ENCODE peak calls at places on chromosomes 4 and X, in six cellular contexts. A is Peyer's patch, V is NCI-H510A, F is NCI-H774, T is mucosa of descending colon, Q is cardiac fibroblast. D is an unnamed sample.

GRCh38 chr4:78652282-78652876 is 100.8 kb downstream of the ANXA3 start:
- DNase-seq in A (no peak), V (no peak), F (no peak), T (no peak), Q (peak; percentile 85), D (no peak)

GRCh38 chr4:155675709-155676429 is 9.2 kb downstream of the GUCY1A1 start:
- DNase-seq in A (no peak), V (no peak), F (no peak), T (no peak), Q (peak; percentile 18), D (no peak)

GRCh38 chrX:38804481-38805293 is 3.4 kb downstream of the MID1IP1 start:
- DNase-seq in A (peak; percentile 17), V (no peak), F (no peak), T (peak; percentile 63), Q (peak; percentile 36), D (no peak)

GRCh38 chrX:30156009-30156408 is 59.4 kb upstream of the MAGEB2 start:
- DNase-seq in A (no peak), V (no peak), F (no peak), T (no peak), Q (no peak), D (no peak)

GRCh38 chr4:122978109-122978508 is 55.7 kb upstream of the NUDT6 start:
- DNase-seq in A (no peak), V (no peak), F (no peak), T (no peak), Q (no peak), D (no peak)

GRCh38 chr4:52711834-52712171 is 39.4 kb downstream of the ERVMER34-1 start:
- DNase-seq in A (no peak), V (no peak), F (no peak), T (no peak), Q (no peak), D (no peak)

GRCh38 chr4:176498857-176499256 is 179.1 kb downstream of the SPCS3 start:
- DNase-seq in A (no peak), V (no peak), F (no peak), T (no peak), Q (peak; percentile 25), D (no peak)

GRCh38 chr4:7075962-7076693 is 8.3 kb upstream of the GRPEL1 start:
- DNase-seq in A (no peak), V (no peak), F (no peak), T (no peak), Q (no peak), D (no peak)

GRCh38 chrX:16202943-16203342 is 35.7 kb downstream of the MAGEB17 start:
- DNase-seq in A (no peak), V (no peak), F (no peak), T (no peak), Q (no peak), D (no peak)

GRCh38 chrX:13938053-13938765 is 91.5 kb downstream of the GEMIN8 start:
- DNase-seq in A (no peak), V (no peak), F (peak; percentile 34), T (peak; percentile 48), Q (no peak), D (no peak)

GRCh38 chr4:87118826-87119225 is 101.6 kb downstream of the KLHL8 start:
- DNase-seq in A (no peak), V (peak; percentile 8), F (no peak), T (no peak), Q (peak; percentile 42), D (no peak)

GRCh38 chrX:64306712-64307111 is 76.3 kb upstream of the ASB12 start:
- DNase-seq in A (no peak), V (no peak), F (no peak), T (no peak), Q (no peak), D (no peak)

GRCh38 chrX:39519213-39519544 is 578.6 kb downstream of the BCOR start:
- DNase-seq in A (no peak), V (no peak), F (peak; percentile 13), T (no peak), Q (peak; percentile 67), D (no peak)

GRCh38 chrX:136780738-136781137 is at the start of gene ARHGEF6:
- DNase-seq in A (peak; percentile 64), V (no peak), F (no peak), T (peak; percentile 22), Q (no peak), D (no peak)

GRCh38 chr4:94357624-94358023 is 15.0 kb upstream of the HPGDS start:
- DNase-seq in A (no peak), V (no peak), F (no peak), T (no peak), Q (no peak), D (no peak)

GRCh38 chr4:8772499-8773123 is 99.0 kb downstream of the HMX1 start:
- DNase-seq in A (no peak), V (no peak), F (no peak), T (peak; percentile 4), Q (no peak), D (no peak)

GRCh38 chr4:4655901-4656300 is 114.1 kb upstream of the STX18 start:
- DNase-seq in A (no peak), V (no peak), F (no peak), T (no peak), Q (no peak), D (no peak)

GRCh38 chr4:32544846-32545245 is 1824.7 kb downstream of the PCDH7 start:
- DNase-seq in A (no peak), V (no peak), F (no peak), T (no peak), Q (no peak), D (no peak)

GRCh38 chrX:134443020-134443419 is 16.9 kb upstream of the HPRT1 start:
- DNase-seq in A (no peak), V (no peak), F (no peak), T (no peak), Q (no peak), D (no peak)

GRCh38 chrX:97267376-97267775 is 383.7 kb downstream of the RPA4 start:
- DNase-seq in A (no peak), V (no peak), F (no peak), T (no peak), Q (peak; percentile 6), D (no peak)

GRCh38 chrX:32562261-32562660 is 649.1 kb downstream of the DMD start:
- DNase-seq in A (no peak), V (no peak), F (no peak), T (no peak), Q (no peak), D (no peak)

GRCh38 chrX:25523574-25523973 is 507.8 kb upstream of the ARX start:
- DNase-seq in A (no peak), V (no peak), F (peak; percentile 20), T (no peak), Q (peak; percentile 66), D (no peak)

GRCh38 chr4:168527560-168527959 is 30.7 kb downstream of the PALLD start:
- DNase-seq in A (no peak), V (no peak), F (no peak), T (no peak), Q (no peak), D (no peak)

GRCh38 chrX:154327026-154327820 is 31.6 kb downstream of the TKTL1 start:
- DNase-seq in A (peak; percentile 39), V (no peak), F (no peak), T (no peak), Q (peak; percentile 18), D (no peak)

GRCh38 chrX:30680618-30681017 is 27.4 kb downstream of the GK start:
- DNase-seq in A (no peak), V (no peak), F (no peak), T (no peak), Q (no peak), D (no peak)

GRCh38 chr4:10460313-10461047 is 3.3 kb upstream of the ZNF518B start:
- DNase-seq in A (no peak), V (no peak), F (no peak), T (no peak), Q (no peak), D (no peak)

GRCh38 chrX:45596190-45596808 is 395.6 kb upstream of the DIPK2B start:
- DNase-seq in A (no peak), V (no peak), F (no peak), T (no peak), Q (peak; percentile 31), D (no peak)

GRCh38 chr4:5893013-5893580 is at the start of gene CRMP1:
- DNase-seq in A (no peak), V (peak; percentile 64), F (peak; percentile 81), T (no peak), Q (no peak), D (no peak)

GRCh38 chr4:1852904-1853623 is 2.9 kb downstream of the LETM1 start:
- DNase-seq in A (no peak), V (no peak), F (no peak), T (peak; percentile 63), Q (no peak), D (no peak)

GRCh38 chr4:74032064-74032463 is 6.4 kb downstream of the CXCL3 start:
- DNase-seq in A (no peak), V (no peak), F (no peak), T (no peak), Q (peak; percentile 59), D (no peak)

GRCh38 chr4:108480881-108481280 is 139.5 kb upstream of the RPL34 start:
- DNase-seq in A (no peak), V (no peak), F (no peak), T (no peak), Q (no peak), D (no peak)